ENCODE peak calls at places on chromosome 18, in six cellular contexts. One of them, this sample, is unnamed.

GRCh38 chr18:54240629-54241107 is 16.2 kb upstream of the MBD2 start:
- DNase-seq in AG04450: no peak
- DNase-seq in HCT116: no peak
- DNase-seq in adrenal gland: peak
- DNase-seq in fibroblast of pulmonary artery: no peak
- DNase-seq in PC-9: no peak
- DNase-seq in this sample: no peak

GRCh38 chr18:58194028-58194427 is 150.0 kb downstream of the NEDD4L start:
- DNase-seq in AG04450: no peak
- DNase-seq in HCT116: no peak
- DNase-seq in adrenal gland: no peak
- DNase-seq in fibroblast of pulmonary artery: no peak
- DNase-seq in PC-9: no peak
- DNase-seq in this sample: no peak

GRCh38 chr18:10457798-10458197 is 3.4 kb downstream of the APCDD1 start:
- DNase-seq in AG04450: no peak
- DNase-seq in HCT116: no peak
- DNase-seq in adrenal gland: no peak
- DNase-seq in fibroblast of pulmonary artery: no peak
- DNase-seq in PC-9: no peak
- DNase-seq in this sample: no peak

GRCh38 chr18:70280007-70280925 is 8.6 kb upstream of the SOCS6 start:
- DNase-seq in AG04450: no peak
- DNase-seq in HCT116: peak
- DNase-seq in adrenal gland: peak
- DNase-seq in fibroblast of pulmonary artery: peak
- DNase-seq in PC-9: no peak
- DNase-seq in this sample: no peak

GRCh38 chr18:48668466-48669179 is 129.8 kb downstream of the CTIF start:
- DNase-seq in AG04450: no peak
- DNase-seq in HCT116: no peak
- DNase-seq in adrenal gland: no peak
- DNase-seq in fibroblast of pulmonary artery: no peak
- DNase-seq in PC-9: no peak
- DNase-seq in this sample: no peak

GRCh38 chr18:7021994-7022840 is 95.4 kb downstream of the LAMA1 start:
- DNase-seq in AG04450: no peak
- DNase-seq in HCT116: peak
- DNase-seq in adrenal gland: peak
- DNase-seq in fibroblast of pulmonary artery: peak
- DNase-seq in PC-9: peak
- DNase-seq in this sample: no peak

GRCh38 chr18:59459352-59460059 is 100.4 kb upstream of the LMAN1 start:
- DNase-seq in AG04450: peak
- DNase-seq in HCT116: peak
- DNase-seq in adrenal gland: no peak
- DNase-seq in fibroblast of pulmonary artery: peak
- DNase-seq in PC-9: no peak
- DNase-seq in this sample: no peak

GRCh38 chr18:48749768-48750167 is 201.0 kb downstream of the SMAD7 start:
- DNase-seq in AG04450: no peak
- DNase-seq in HCT116: no peak
- DNase-seq in adrenal gland: no peak
- DNase-seq in fibroblast of pulmonary artery: peak
- DNase-seq in PC-9: no peak
- DNase-seq in this sample: no peak

GRCh38 chr18:41972067-41973000 is 17.3 kb downstream of the PIK3C3 start:
- DNase-seq in AG04450: no peak
- DNase-seq in HCT116: no peak
- DNase-seq in adrenal gland: no peak
- DNase-seq in fibroblast of pulmonary artery: no peak
- DNase-seq in PC-9: no peak
- DNase-seq in this sample: no peak

GRCh38 chr18:62458346-62458745 is 64.5 kb upstream of the ZCCHC2 start:
- DNase-seq in AG04450: no peak
- DNase-seq in HCT116: no peak
- DNase-seq in adrenal gland: no peak
- DNase-seq in fibroblast of pulmonary artery: no peak
- DNase-seq in PC-9: no peak
- DNase-seq in this sample: no peak

GRCh38 chr18:78737006-78737915 is 242.4 kb upstream of the SALL3 start:
- DNase-seq in AG04450: no peak
- DNase-seq in HCT116: no peak
- DNase-seq in adrenal gland: no peak
- DNase-seq in fibroblast of pulmonary artery: no peak
- DNase-seq in PC-9: no peak
- DNase-seq in this sample: no peak

GRCh38 chr18:12308386-12309100 is 502 bp downstream of the TUBB6 start:
- DNase-seq in AG04450: peak
- DNase-seq in HCT116: no peak
- DNase-seq in adrenal gland: peak
- DNase-seq in fibroblast of pulmonary artery: peak
- DNase-seq in PC-9: peak
- DNase-seq in this sample: peak

GRCh38 chr18:34978953-34979608 is 62.1 kb upstream of the MAPRE2 start:
- DNase-seq in AG04450: peak
- DNase-seq in HCT116: peak
- DNase-seq in adrenal gland: peak
- DNase-seq in fibroblast of pulmonary artery: peak
- DNase-seq in PC-9: peak
- DNase-seq in this sample: peak

GRCh38 chr18:35780937-35781336 is 191.5 kb upstream of the RMP24 start:
- DNase-seq in AG04450: no peak
- DNase-seq in HCT116: no peak
- DNase-seq in adrenal gland: no peak
- DNase-seq in fibroblast of pulmonary artery: no peak
- DNase-seq in PC-9: no peak
- DNase-seq in this sample: no peak

GRCh38 chr18:49030138-49030537 is 79.4 kb upstream of the SMAD7 start:
- DNase-seq in AG04450: no peak
- DNase-seq in HCT116: no peak
- DNase-seq in adrenal gland: no peak
- DNase-seq in fibroblast of pulmonary artery: no peak
- DNase-seq in PC-9: no peak
- DNase-seq in this sample: no peak

GRCh38 chr18:59041819-59042476 is 97.7 kb upstream of the SEC11C start:
- DNase-seq in AG04450: no peak
- DNase-seq in HCT116: no peak
- DNase-seq in adrenal gland: no peak
- DNase-seq in fibroblast of pulmonary artery: no peak
- DNase-seq in PC-9: no peak
- DNase-seq in this sample: no peak

GRCh38 chr18:23609390-23610008 is 23.2 kb upstream of the NPC1 start:
- DNase-seq in AG04450: no peak
- DNase-seq in HCT116: no peak
- DNase-seq in adrenal gland: no peak
- DNase-seq in fibroblast of pulmonary artery: no peak
- DNase-seq in PC-9: no peak
- DNase-seq in this sample: no peak

GRCh38 chr18:61531891-61532290 is 198.7 kb downstream of the CDH20 start:
- DNase-seq in AG04450: no peak
- DNase-seq in HCT116: no peak
- DNase-seq in adrenal gland: no peak
- DNase-seq in fibroblast of pulmonary artery: no peak
- DNase-seq in PC-9: no peak
- DNase-seq in this sample: no peak

GRCh38 chr18:38413202-38413601 is 847.6 kb upstream of the CELF4 start:
- DNase-seq in AG04450: no peak
- DNase-seq in HCT116: no peak
- DNase-seq in adrenal gland: no peak
- DNase-seq in fibroblast of pulmonary artery: no peak
- DNase-seq in PC-9: no peak
- DNase-seq in this sample: no peak

GRCh38 chr18:48314694-48315093 is 94.5 kb downstream of the ZBTB7C start:
- DNase-seq in AG04450: no peak
- DNase-seq in HCT116: no peak
- DNase-seq in adrenal gland: no peak
- DNase-seq in fibroblast of pulmonary artery: no peak
- DNase-seq in PC-9: no peak
- DNase-seq in this sample: no peak

GRCh38 chr18:23228102-23229051 is 93.1 kb downstream of the CABLES1 start:
- DNase-seq in AG04450: no peak
- DNase-seq in HCT116: no peak
- DNase-seq in adrenal gland: no peak
- DNase-seq in fibroblast of pulmonary artery: peak
- DNase-seq in PC-9: no peak
- DNase-seq in this sample: no peak

GRCh38 chr18:26536032-26536431 is 12.3 kb downstream of the KCTD1 start:
- DNase-seq in AG04450: no peak
- DNase-seq in HCT116: no peak
- DNase-seq in adrenal gland: no peak
- DNase-seq in fibroblast of pulmonary artery: peak
- DNase-seq in PC-9: no peak
- DNase-seq in this sample: no peak

GRCh38 chr18:59606193-59607175 is 90.7 kb downstream of the CCBE1 start:
- DNase-seq in AG04450: peak
- DNase-seq in HCT116: no peak
- DNase-seq in adrenal gland: no peak
- DNase-seq in fibroblast of pulmonary artery: peak
- DNase-seq in PC-9: no peak
- DNase-seq in this sample: no peak

GRCh38 chr18:39596891-39597290 is 2031.3 kb upstream of the CELF4 start:
- DNase-seq in AG04450: no peak
- DNase-seq in HCT116: no peak
- DNase-seq in adrenal gland: no peak
- DNase-seq in fibroblast of pulmonary artery: no peak
- DNase-seq in PC-9: no peak
- DNase-seq in this sample: no peak

GRCh38 chr18:79902640-79903039 is 48.8 kb downstream of the SLC66A2 start:
- DNase-seq in AG04450: no peak
- DNase-seq in HCT116: no peak
- DNase-seq in adrenal gland: no peak
- DNase-seq in fibroblast of pulmonary artery: no peak
- DNase-seq in PC-9: no peak
- DNase-seq in this sample: no peak

GRCh38 chr18:63342206-63342605 is 22.6 kb upstream of the BCL2 start:
- DNase-seq in AG04450: no peak
- DNase-seq in HCT116: no peak
- DNase-seq in adrenal gland: peak
- DNase-seq in fibroblast of pulmonary artery: peak
- DNase-seq in PC-9: no peak
- DNase-seq in this sample: no peak

GRCh38 chr18:37385846-37386435 is 179.7 kb downstream of the CELF4 start:
- DNase-seq in AG04450: no peak
- DNase-seq in HCT116: peak
- DNase-seq in adrenal gland: no peak
- DNase-seq in fibroblast of pulmonary artery: peak
- DNase-seq in PC-9: no peak
- DNase-seq in this sample: no peak

DNA sequence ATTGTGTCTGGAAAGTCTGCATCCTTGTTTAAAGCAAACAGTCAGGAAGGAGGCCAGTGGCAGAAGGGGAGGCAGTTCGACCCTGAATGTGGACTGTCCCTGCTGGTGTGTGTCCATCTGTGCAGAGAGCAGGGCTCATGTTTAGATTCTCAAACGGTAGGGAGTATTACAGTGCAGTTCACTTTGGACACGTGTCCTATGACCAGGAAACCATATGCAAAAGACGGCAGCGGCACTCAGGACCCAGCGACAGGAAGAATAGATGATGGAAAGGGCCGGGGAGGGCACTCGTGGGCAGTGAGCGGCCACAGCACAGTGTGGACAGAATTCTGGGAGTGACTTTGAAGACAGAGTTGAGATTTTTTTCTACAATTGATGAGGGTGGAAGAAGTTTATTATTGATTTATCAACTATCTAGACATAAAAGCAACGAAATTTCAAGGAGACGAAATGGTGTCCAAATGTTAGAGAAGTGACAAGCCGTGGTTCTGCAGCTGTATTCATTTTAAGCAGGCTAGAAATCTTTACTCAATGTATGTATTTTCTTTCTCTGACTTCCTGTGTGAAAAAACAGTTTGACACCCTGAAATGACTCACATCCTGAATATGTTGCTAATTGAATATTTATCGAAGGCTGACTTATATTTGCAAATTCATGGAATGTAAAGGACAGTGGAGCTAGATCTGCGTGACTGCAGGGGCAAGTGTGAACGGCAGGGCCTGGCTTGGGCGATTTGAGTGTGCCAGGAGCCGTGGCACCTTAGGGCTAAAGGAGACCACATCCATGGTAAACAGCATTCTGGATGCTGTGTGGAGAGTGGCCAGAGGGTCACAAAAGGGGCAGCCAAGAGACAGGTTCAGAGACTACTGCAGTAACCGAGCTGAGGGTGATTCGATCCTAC is 214.2 kb downstream of the PTGR3 start:
- DNase-seq in AG04450: no peak
- DNase-seq in HCT116: no peak
- DNase-seq in adrenal gland: no peak
- DNase-seq in fibroblast of pulmonary artery: no peak
- DNase-seq in PC-9: peak
- DNase-seq in this sample: no peak
- H3K4me3 ChIP-seq in AG04450: no peak
- H3K4me3 ChIP-seq in HCT116: peak
- H3K4me3 ChIP-seq in adrenal gland: no peak
- H3K4me3 ChIP-seq in fibroblast of pulmonary artery: no peak
- H3K4me3 ChIP-seq in PC-9: no peak
- H3K4me3 ChIP-seq in this sample: no peak

GRCh38 chr18:31401156-31402025 is 24.8 kb downstream of the DSG4 start:
- DNase-seq in AG04450: no peak
- DNase-seq in HCT116: no peak
- DNase-seq in adrenal gland: no peak
- DNase-seq in fibroblast of pulmonary artery: no peak
- DNase-seq in PC-9: no peak
- DNase-seq in this sample: no peak
- H3K4me3 ChIP-seq in AG04450: no peak
- H3K4me3 ChIP-seq in HCT116: no peak
- H3K4me3 ChIP-seq in adrenal gland: no peak
- H3K4me3 ChIP-seq in fibroblast of pulmonary artery: no peak
- H3K4me3 ChIP-seq in PC-9: no peak
- H3K4me3 ChIP-seq in this sample: no peak

DNA sequence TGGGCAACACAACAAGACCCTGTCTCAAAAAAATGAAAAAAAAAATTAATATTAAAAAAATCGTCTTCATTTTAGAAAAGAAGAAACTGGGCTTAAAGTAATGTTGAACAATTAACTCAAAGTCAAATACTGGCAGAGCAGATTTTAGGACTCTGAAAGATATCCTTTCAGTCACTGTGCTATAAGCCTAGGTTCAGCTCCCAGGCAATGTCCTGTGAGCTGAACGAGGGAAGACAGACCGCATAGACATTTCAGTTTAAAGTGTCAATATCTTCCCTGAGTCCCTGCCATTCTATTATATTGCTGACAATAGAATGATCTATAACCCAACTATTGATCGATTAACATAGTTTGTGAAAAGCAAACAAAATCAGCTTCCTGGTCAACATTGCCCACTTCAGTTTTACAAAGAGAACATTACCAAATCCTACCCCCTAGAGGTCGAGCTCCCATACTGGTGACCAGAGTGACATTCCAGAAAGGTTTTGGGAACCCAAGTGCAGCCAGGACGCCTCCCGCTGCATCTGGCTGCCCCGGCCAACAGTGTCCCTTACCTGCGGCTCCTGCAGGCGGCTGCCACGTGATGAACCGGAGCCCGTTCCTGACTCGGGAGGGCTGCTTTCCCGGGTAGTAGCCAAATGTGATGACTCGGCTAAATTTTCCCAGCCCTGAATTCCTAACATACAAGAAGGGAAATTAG is 639 bp downstream of the MRO start:
- DNase-seq in AG04450: no peak
- DNase-seq in HCT116: no peak
- DNase-seq in adrenal gland: peak
- DNase-seq in fibroblast of pulmonary artery: peak
- DNase-seq in PC-9: peak
- DNase-seq in this sample: no peak
- H3K4me3 ChIP-seq in AG04450: peak
- H3K4me3 ChIP-seq in HCT116: peak
- H3K4me3 ChIP-seq in adrenal gland: no peak
- H3K4me3 ChIP-seq in fibroblast of pulmonary artery: peak
- H3K4me3 ChIP-seq in PC-9: peak
- H3K4me3 ChIP-seq in this sample: peak

GRCh38 chr18:77053616-77054287 is 78.8 kb downstream of the MBP start:
- DNase-seq in AG04450: no peak
- DNase-seq in HCT116: no peak
- DNase-seq in adrenal gland: no peak
- DNase-seq in fibroblast of pulmonary artery: no peak
- DNase-seq in PC-9: no peak
- DNase-seq in this sample: no peak
- H3K4me3 ChIP-seq in AG04450: no peak
- H3K4me3 ChIP-seq in HCT116: no peak
- H3K4me3 ChIP-seq in adrenal gland: no peak
- H3K4me3 ChIP-seq in fibroblast of pulmonary artery: no peak
- H3K4me3 ChIP-seq in PC-9: peak
- H3K4me3 ChIP-seq in this sample: no peak

This sample was measured in skeletal muscle cell.